ENCODE peak calls at places on chromosomes 5 and 9, in five cellular contexts. One of them, this sample, is unnamed.

GRCh38 chr9:4382722-4383317 is 83.0 kb upstream of the GLIS3 start:
- DNase-seq in NT2/D1: peak
- DNase-seq in H1: no peak
- DNase-seq in GM12878: peak
- DNase-seq in HEK293T: peak
- DNase-seq in this sample: no peak

GRCh38 chr9:99726758-99727157 is 94.9 kb upstream of the NR4A3 start:
- DNase-seq in GM12878: no peak
- DNase-seq in NT2/D1: no peak
- DNase-seq in H1: no peak
- DNase-seq in HEK293T: no peak
- DNase-seq in this sample: no peak

GRCh38 chr9:131006601-131007000 is 2.4 kb upstream of the LAMC3 start:
- DNase-seq in H1: no peak
- DNase-seq in NT2/D1: no peak
- DNase-seq in HEK293T: no peak
- DNase-seq in GM12878: no peak
- DNase-seq in this sample: no peak

GRCh38 chr9:89021154-89021803 is 30.0 kb downstream of the S1PR3 start:
- DNase-seq in GM12878: no peak
- DNase-seq in H1: no peak
- DNase-seq in HEK293T: no peak
- DNase-seq in NT2/D1: no peak
- DNase-seq in this sample: no peak

GRCh38 chr9:119736478-119737454 is 367.5 kb upstream of the BRINP1 start:
- DNase-seq in H1: no peak
- DNase-seq in GM12878: peak
- DNase-seq in NT2/D1: no peak
- DNase-seq in HEK293T: no peak
- DNase-seq in this sample: no peak

GRCh38 chr5:139457653-139458306 is 4.8 kb downstream of the ECSCR start:
- DNase-seq in NT2/D1: no peak
- DNase-seq in GM12878: no peak
- DNase-seq in HEK293T: no peak
- DNase-seq in H1: no peak
- DNase-seq in this sample: no peak

GRCh38 chr5:59562756-59563389 is 330.7 kb downstream of the PDE4D start:
- DNase-seq in GM12878: peak
- DNase-seq in NT2/D1: peak
- DNase-seq in HEK293T: no peak
- DNase-seq in H1: peak
- DNase-seq in this sample: peak

GRCh38 chr9:110543631-110544051 is 35.9 kb downstream of the SVEP1 start:
- DNase-seq in H1: no peak
- DNase-seq in GM12878: no peak
- DNase-seq in HEK293T: no peak
- DNase-seq in NT2/D1: no peak
- DNase-seq in this sample: no peak

GRCh38 chr5:44051591-44051990 is 337.6 kb downstream of the FGF10 start:
- DNase-seq in H1: no peak
- DNase-seq in GM12878: no peak
- DNase-seq in HEK293T: no peak
- DNase-seq in NT2/D1: no peak
- DNase-seq in this sample: no peak

GRCh38 chr5:44048268-44048984 is 340.8 kb downstream of the FGF10 start:
- DNase-seq in HEK293T: no peak
- DNase-seq in GM12878: no peak
- DNase-seq in H1: no peak
- DNase-seq in NT2/D1: no peak
- DNase-seq in this sample: no peak

DNA sequence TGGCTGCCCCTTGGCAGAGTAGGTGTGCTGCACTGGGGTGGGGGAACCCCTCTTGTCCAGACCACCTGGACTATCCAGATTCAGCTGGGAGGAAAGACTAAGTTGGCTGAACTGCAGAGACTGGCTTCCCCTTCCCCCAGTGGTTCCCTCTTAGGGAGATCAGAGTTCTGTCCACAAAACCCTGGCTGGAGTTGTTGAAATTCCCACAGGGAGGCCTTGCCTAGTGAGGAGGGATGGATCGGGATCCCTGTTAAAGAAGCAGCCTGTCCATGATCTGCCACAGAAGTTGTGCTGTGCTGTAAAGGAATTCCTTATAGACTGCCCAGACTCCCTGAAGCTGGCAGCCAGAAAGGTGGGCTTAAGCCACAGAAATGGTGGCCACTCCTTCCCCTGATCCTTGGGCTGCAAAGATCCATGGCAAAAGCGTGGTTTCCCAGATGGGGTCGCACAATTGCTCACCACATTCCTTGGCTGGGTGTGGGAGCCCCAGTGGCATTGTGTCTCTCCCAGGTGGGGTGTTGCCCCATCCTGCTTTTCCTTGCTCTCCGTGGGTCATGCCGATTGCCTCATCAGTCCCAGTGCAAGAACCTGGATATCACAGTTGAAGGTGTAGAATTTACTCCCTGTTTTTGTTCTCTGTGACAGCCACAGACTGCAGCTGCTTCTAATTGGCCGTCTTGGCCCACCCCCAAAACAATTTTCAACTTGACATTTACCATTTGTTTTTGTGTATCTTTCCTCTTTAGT is 342.5 kb downstream of the FGF10 start:
- DNase-seq in H1: no peak
- DNase-seq in HEK293T: no peak
- DNase-seq in NT2/D1: no peak
- DNase-seq in GM12878: no peak
- DNase-seq in this sample: no peak
- TF ChIP-seq SUZ12 in H1: no peak
- TF ChIP-seq SUZ12 in HEK293T: no peak
- TF ChIP-seq SUZ12 in NT2/D1: no peak
- TF ChIP-seq SUZ12 in GM12878: no peak
- TF ChIP-seq SUZ12 in this sample: no peak

GRCh38 chr5:78537821-78538220 is 110.8 kb downstream of the LHFPL2 start:
- DNase-seq in H1: no peak
- DNase-seq in HEK293T: peak
- DNase-seq in GM12878: no peak
- DNase-seq in NT2/D1: no peak
- DNase-seq in this sample: peak
- TF ChIP-seq SUZ12 in H1: no peak
- TF ChIP-seq SUZ12 in HEK293T: no peak
- TF ChIP-seq SUZ12 in GM12878: no peak
- TF ChIP-seq SUZ12 in NT2/D1: no peak
- TF ChIP-seq SUZ12 in this sample: no peak

DNA sequence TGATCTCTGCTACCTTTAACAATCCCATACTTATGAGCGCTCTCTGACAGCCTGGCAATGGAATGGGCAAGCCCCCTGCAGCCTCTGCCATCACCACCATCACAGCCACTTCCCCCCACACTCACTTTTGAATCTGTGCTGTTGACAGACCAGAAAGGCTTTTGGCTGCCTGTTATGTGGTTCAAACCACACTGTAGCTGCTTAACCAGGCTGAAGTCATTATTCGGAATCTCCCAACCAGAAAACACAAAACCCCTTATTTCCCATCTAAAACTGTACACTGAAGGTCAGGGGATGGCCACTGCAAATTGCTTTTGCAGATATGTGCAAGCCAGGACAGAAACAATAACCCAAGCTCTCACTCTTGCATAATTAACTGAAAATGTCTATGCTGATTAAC is 35.8 kb downstream of the PTCH1 start:
- DNase-seq in HEK293T: no peak
- DNase-seq in H1: no peak
- DNase-seq in NT2/D1: no peak
- DNase-seq in GM12878: peak
- DNase-seq in this sample: no peak
- TF ChIP-seq SUZ12 in HEK293T: no peak
- TF ChIP-seq SUZ12 in H1: no peak
- TF ChIP-seq SUZ12 in NT2/D1: no peak
- TF ChIP-seq SUZ12 in GM12878: no peak
- TF ChIP-seq SUZ12 in this sample: no peak

GRCh38 chr5:63255609-63256008 is 677.0 kb downstream of the LRRC70 start:
- DNase-seq in H1: peak
- DNase-seq in HEK293T: no peak
- DNase-seq in GM12878: no peak
- DNase-seq in NT2/D1: peak
- DNase-seq in this sample: no peak
- TF ChIP-seq SUZ12 in H1: no peak
- TF ChIP-seq SUZ12 in HEK293T: no peak
- TF ChIP-seq SUZ12 in GM12878: no peak
- TF ChIP-seq SUZ12 in NT2/D1: no peak
- TF ChIP-seq SUZ12 in this sample: no peak

GRCh38 chr5:168750926-168751325 is 171.8 kb upstream of the PANK3 start:
- DNase-seq in H1: no peak
- DNase-seq in NT2/D1: no peak
- DNase-seq in HEK293T: no peak
- DNase-seq in GM12878: no peak
- DNase-seq in this sample: no peak

GRCh38 chr5:168752012-168752411 is 172.8 kb upstream of the PANK3 start:
- DNase-seq in NT2/D1: no peak
- DNase-seq in H1: no peak
- DNase-seq in HEK293T: no peak
- DNase-seq in GM12878: no peak
- DNase-seq in this sample: no peak

GRCh38 chr5:168746893-168747640 is 167.9 kb upstream of the PANK3 start:
- DNase-seq in H1: no peak
- DNase-seq in HEK293T: no peak
- DNase-seq in NT2/D1: no peak
- DNase-seq in GM12878: no peak
- DNase-seq in this sample: no peak

GRCh38 chr5:168747987-168748777 is 169.0 kb upstream of the PANK3 start:
- DNase-seq in NT2/D1: peak
- DNase-seq in H1: peak
- DNase-seq in GM12878: no peak
- DNase-seq in HEK293T: peak
- DNase-seq in this sample: peak

GRCh38 chr5:168749391-168750100 is 170.4 kb upstream of the PANK3 start:
- DNase-seq in H1: no peak
- DNase-seq in HEK293T: no peak
- DNase-seq in NT2/D1: no peak
- DNase-seq in GM12878: no peak
- DNase-seq in this sample: no peak
- TF ChIP-seq SUZ12 in H1: no peak
- TF ChIP-seq SUZ12 in HEK293T: no peak
- TF ChIP-seq SUZ12 in NT2/D1: no peak
- TF ChIP-seq SUZ12 in GM12878: no peak
- TF ChIP-seq SUZ12 in this sample: no peak

GRCh38 chr5:159877087-159877486 is 39.2 kb upstream of the ADRA1B start:
- DNase-seq in NT2/D1: no peak
- DNase-seq in H1: no peak
- DNase-seq in HEK293T: no peak
- DNase-seq in GM12878: no peak
- DNase-seq in this sample: no peak

GRCh38 chr5:159877894-159878448 is 38.3 kb upstream of the ADRA1B start:
- DNase-seq in GM12878: no peak
- DNase-seq in H1: no peak
- DNase-seq in HEK293T: no peak
- DNase-seq in NT2/D1: no peak
- DNase-seq in this sample: no peak

GRCh38 chr5:159878988-159879471 is 37.3 kb upstream of the ADRA1B start:
- DNase-seq in GM12878: no peak
- DNase-seq in NT2/D1: peak
- DNase-seq in H1: peak
- DNase-seq in HEK293T: peak
- DNase-seq in this sample: peak

GRCh38 chr5:159883522-159883950 is 32.7 kb upstream of the ADRA1B start:
- DNase-seq in GM12878: no peak
- DNase-seq in NT2/D1: no peak
- DNase-seq in H1: no peak
- DNase-seq in HEK293T: no peak
- DNase-seq in this sample: no peak

DNA sequence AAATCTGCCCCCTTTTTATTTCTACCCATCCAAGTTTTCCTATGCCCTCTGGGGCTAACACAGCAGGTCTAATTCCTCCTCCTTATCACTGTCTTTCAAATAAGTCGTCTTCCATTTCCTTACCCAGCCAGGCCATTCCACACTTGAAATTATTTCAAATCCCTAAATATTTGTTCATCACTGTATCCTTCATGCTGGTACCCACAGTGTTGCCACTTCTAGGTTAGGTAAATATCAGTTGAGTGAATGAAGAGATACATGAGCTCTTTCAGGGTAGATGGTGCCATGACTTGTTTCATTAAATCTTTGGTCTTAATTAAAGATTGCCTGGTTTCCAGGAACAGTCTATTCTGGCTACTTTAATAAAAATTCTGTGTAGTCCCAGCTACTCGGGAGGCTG is 35.6 kb upstream of the ADRA1B start:
- DNase-seq in HEK293T: no peak
- DNase-seq in NT2/D1: no peak
- DNase-seq in GM12878: no peak
- DNase-seq in H1: no peak
- DNase-seq in this sample: no peak
- TF ChIP-seq SUZ12 in HEK293T: no peak
- TF ChIP-seq SUZ12 in NT2/D1: no peak
- TF ChIP-seq SUZ12 in GM12878: no peak
- TF ChIP-seq SUZ12 in H1: no peak
- TF ChIP-seq SUZ12 in this sample: no peak

GRCh38 chr5:122076023-122076422 is 2.0 kb downstream of the LOX start:
- DNase-seq in NT2/D1: no peak
- DNase-seq in H1: no peak
- DNase-seq in HEK293T: no peak
- DNase-seq in GM12878: no peak
- DNase-seq in this sample: peak
- TF ChIP-seq SUZ12 in NT2/D1: no peak
- TF ChIP-seq SUZ12 in H1: no peak
- TF ChIP-seq SUZ12 in HEK293T: no peak
- TF ChIP-seq SUZ12 in GM12878: no peak
- TF ChIP-seq SUZ12 in this sample: no peak

GRCh38 chr9:68497629-68498028 is 43.1 kb downstream of the TMEM252 start:
- DNase-seq in H1: no peak
- DNase-seq in HEK293T: no peak
- DNase-seq in NT2/D1: no peak
- DNase-seq in GM12878: no peak
- DNase-seq in this sample: no peak

GRCh38 chr9:68496356-68496755 is 44.3 kb downstream of the TMEM252 start:
- DNase-seq in NT2/D1: no peak
- DNase-seq in HEK293T: no peak
- DNase-seq in H1: no peak
- DNase-seq in GM12878: no peak
- DNase-seq in this sample: no peak

GRCh38 chr9:68500457-68501158 is 40.1 kb downstream of the TMEM252 start:
- DNase-seq in HEK293T: no peak
- DNase-seq in H1: no peak
- DNase-seq in GM12878: no peak
- DNase-seq in NT2/D1: no peak
- DNase-seq in this sample: peak

GRCh38 chr9:68501159-68501506 is 39.5 kb downstream of the TMEM252 start:
- DNase-seq in HEK293T: no peak
- DNase-seq in NT2/D1: no peak
- DNase-seq in H1: no peak
- DNase-seq in GM12878: no peak
- DNase-seq in this sample: no peak

DNA sequence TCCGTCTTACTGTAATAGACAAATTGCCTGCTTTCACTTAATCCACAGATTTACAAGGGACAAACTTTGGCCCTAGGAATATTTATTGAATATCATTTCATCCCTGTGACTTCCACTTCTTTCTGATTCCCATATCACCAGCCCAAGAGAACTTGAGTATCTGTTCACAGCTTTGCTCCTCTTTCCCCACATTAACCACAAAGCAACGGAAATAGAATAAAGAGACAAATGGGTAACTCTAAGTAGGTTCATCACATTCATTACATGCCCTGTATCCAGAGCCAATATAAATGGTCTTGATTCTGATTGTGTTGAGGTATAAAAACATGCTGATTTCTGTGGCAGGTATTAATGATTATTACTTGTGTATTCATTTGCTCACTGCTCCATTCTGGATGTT is 41.9 kb downstream of the TMEM252 start:
- DNase-seq in GM12878: no peak
- DNase-seq in HEK293T: no peak
- DNase-seq in NT2/D1: no peak
- DNase-seq in H1: no peak
- DNase-seq in this sample: no peak
- TF ChIP-seq SUZ12 in GM12878: no peak
- TF ChIP-seq SUZ12 in HEK293T: no peak
- TF ChIP-seq SUZ12 in NT2/D1: no peak
- TF ChIP-seq SUZ12 in H1: no peak
- TF ChIP-seq SUZ12 in this sample: no peak